ENCODE peak calls at places on chromosomes 1 and 21, in eight cellular contexts. A, J, B, T, O, Q, R and I are unnamed samples. For H3K36me3 and H3K27me3, the result is how much of the 10 kb centered on the place peaks cover.

GRCh38 chr1:112876315-112876714 is 79.7 kb downstream of the SLC16A1 start:
- DNase-seq in A (no peak), J (no peak), B (no peak), T (no peak), O (no peak), Q (no peak), R (no peak), I (no peak)

GRCh38 chr1:147515046-147515869 is 26.0 kb upstream of the BCL9 start:
- DNase-seq in A (no peak), J (peak), B (peak), T (peak), O (no peak), Q (peak), R (no peak), I (no peak)

GRCh38 chr1:197222025-197222685 is 45.9 kb upstream of the CRB1 start:
- DNase-seq in A (no peak), J (peak), B (no peak), T (no peak), O (no peak), Q (peak), R (no peak), I (no peak)

GRCh38 chr21:34553199-34553952 is 41.4 kb upstream of the KCNE1 start:
- DNase-seq in A (peak), J (no peak), B (no peak), T (peak), O (no peak), Q (peak), R (peak), I (peak)

GRCh38 chr21:38806153-38806941 is 618 bp downstream of the ETS2 start:
- DNase-seq in A (no peak), J (peak), B (peak), T (no peak), O (peak), Q (no peak), R (no peak), I (peak)

GRCh38 chr21:27365394-27365793 is 398.5 kb upstream of the ADAMTS5 start:
- DNase-seq in A (no peak), J (no peak), B (no peak), T (no peak), O (no peak), Q (no peak), R (no peak), I (no peak)

GRCh38 chr1:193542668-193543067 is 356.3 kb upstream of the B3GALT2 start:
- DNase-seq in A (no peak), J (peak), B (no peak), T (peak), O (no peak), Q (no peak), R (peak), I (no peak)

GRCh38 chr1:53369034-53369750 is 41.3 kb upstream of the LRP8 start:
- DNase-seq in A (no peak), J (no peak), B (no peak), T (no peak), O (no peak), Q (no peak), R (no peak), I (no peak)

GRCh38 chr1:183291802-183292515 is 105.9 kb downstream of the LAMC2 start:
- DNase-seq in A (no peak), J (peak), B (no peak), T (peak), O (no peak), Q (peak), R (no peak), I (peak)

GRCh38 chr21:46097826-46098286 is at the start of gene COL6A2:
- DNase-seq in A (no peak), J (peak), B (peak), T (peak), O (peak), Q (peak), R (peak), I (peak)

GRCh38 chr1:29876902-29877301 is 640.6 kb downstream of the PTPRU start:
- DNase-seq in A (no peak), J (peak), B (no peak), T (no peak), O (no peak), Q (no peak), R (no peak), I (no peak)

GRCh38 chr1:67674260-67675011 is 10.6 kb upstream of the GADD45A start:
- DNase-seq in A (no peak), J (peak), B (no peak), T (no peak), O (peak), Q (peak), R (no peak), I (peak)

GRCh38 chr1:156150107-156151000 is 3.0 kb upstream of the SEMA4A start:
- DNase-seq in A (no peak), J (peak), B (no peak), T (peak), O (no peak), Q (no peak), R (no peak), I (no peak)
- H3K4me3 ChIP-seq in A (no peak), J (peak), B (no peak), T (no peak), O (no peak), Q (no peak), R (no peak), I (no peak)

DNA sequence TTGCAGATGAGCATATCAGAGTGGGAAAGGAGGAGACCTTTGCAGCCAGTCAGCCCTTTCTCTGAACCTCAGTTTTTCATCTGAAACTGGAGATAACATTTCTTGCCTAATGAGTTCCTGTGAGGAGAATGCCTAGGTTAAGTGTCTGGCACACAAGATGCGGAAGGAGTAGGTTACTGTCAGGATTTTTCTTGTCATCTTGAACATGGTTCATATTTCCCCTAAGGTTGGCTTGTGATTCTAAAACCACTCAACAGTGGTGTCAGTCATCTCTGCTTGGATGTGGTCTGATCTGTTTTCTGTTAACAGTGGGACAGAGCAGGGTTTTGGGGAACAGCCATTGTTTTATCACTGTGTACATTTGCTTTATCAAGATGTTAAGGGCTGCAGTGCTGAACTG is 70.6 kb downstream of the TGFB2 start:
- DNase-seq in A (no peak), J (no peak), B (no peak), T (no peak), O (no peak), Q (no peak), R (no peak), I (no peak)
- H3K36me3 ChIP-seq in A (under half), J (under half), B (under half), T (under half), O (under half), Q (under half), R (under half), I (under half)

DNA sequence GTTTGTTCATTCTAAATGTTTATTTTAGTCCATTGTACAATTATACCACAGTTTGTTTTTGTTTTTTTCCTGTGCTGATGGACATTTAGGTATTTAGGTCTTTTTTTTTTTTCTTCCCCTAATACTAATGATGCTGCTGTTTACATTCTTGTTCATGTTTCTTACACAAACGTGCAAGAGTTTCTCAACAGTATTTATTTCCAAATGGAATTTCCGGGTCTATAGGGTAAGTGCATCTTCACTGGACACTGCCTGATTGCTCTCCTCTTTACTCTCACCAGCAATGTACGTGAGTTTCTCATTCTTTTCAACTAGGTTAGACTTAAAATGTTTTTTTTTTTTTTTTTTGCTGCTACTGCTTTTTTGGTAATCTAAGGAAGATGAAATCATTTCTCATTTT is 122.7 kb downstream of the PPP1R12B start:
- DNase-seq in A (no peak), J (no peak), B (no peak), T (peak), O (no peak), Q (no peak), R (no peak), I (no peak)
- H3K27me3 ChIP-seq in A (under half), J (under half), B (under half), T (under half), O (under half), Q (under half), R (under half), I (under half)

GRCh38 chr1:111198836-111199235 is 1.6 kb downstream of the DENND2D start:
- DNase-seq in A (no peak), J (no peak), B (no peak), T (no peak), O (no peak), Q (no peak), R (no peak), I (no peak)
- H3K4me3 ChIP-seq in A (no peak), J (no peak), B (peak), T (no peak), O (peak), Q (no peak), R (no peak), I (no peak)

GRCh38 chr1:88956003-88956402 is 36.4 kb downstream of the KYAT3 start:
- DNase-seq in A (no peak), J (no peak), B (no peak), T (no peak), O (no peak), Q (no peak), R (no peak), I (no peak)

GRCh38 chr1:88961081-88961480 is 31.3 kb downstream of the KYAT3 start:
- DNase-seq in A (no peak), J (no peak), B (no peak), T (no peak), O (no peak), Q (no peak), R (no peak), I (no peak)

GRCh38 chr1:88961647-88962275 is 30.7 kb downstream of the KYAT3 start:
- DNase-seq in A (no peak), J (no peak), B (no peak), T (no peak), O (no peak), Q (no peak), R (no peak), I (no peak)
- H3K36me3 ChIP-seq in A (under half), J (under half), B (under half), T (half or more), O (half or more), Q (under half), R (half or more), I (under half)

GRCh38 chr1:17780916-17781315 is 25.8 kb downstream of the ACTL8 start:
- DNase-seq in A (no peak), J (no peak), B (no peak), T (no peak), O (no peak), Q (no peak), R (no peak), I (no peak)
- H3K27me3 ChIP-seq in A (under half), J (under half), B (under half), T (under half), O (half or more), Q (under half), R (under half), I (under half)

DNA sequence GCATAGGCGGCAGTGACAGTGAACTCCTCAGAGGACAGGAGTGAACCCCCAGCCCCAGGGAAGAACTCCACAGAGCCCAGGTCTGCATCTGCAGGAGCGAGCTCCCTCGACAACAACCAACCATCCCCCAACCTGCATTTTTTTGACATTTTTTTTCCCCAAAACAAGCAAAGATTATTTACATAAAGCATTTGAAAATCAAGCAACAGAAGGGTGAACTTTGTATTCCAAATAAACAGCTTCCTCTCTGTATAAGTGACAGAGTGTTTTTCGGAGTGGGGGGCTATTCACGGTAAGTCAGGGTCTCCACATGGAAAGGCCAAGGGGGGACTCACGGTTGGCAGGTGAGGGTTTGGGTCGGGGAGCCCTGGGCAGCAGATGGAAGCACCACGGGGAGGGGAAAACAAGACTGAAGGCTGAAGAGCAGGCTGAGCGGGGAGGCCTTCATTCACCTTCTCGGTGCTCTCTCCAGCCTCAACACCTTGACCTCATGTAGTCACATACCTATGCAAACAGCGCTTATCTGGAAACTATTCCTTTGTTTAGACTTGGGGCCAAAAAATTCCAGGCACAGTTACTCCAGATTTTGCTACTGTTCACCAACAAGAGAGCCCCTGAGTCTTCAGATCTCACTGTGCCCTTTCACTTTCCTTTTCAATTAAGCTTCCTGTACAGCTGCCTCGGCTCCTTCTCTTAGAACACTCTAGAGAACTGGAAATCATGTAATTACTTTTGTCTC is 27.6 kb downstream of the C2CD2 start:
- DNase-seq in A (no peak), J (peak), B (peak), T (peak), O (no peak), Q (peak), R (peak), I (no peak)
- H3K4me3 ChIP-seq in A (peak), J (no peak), B (peak), T (peak), O (peak), Q (peak), R (no peak), I (no peak)